ENCODE peak calls at places on chromosomes 4 and X, in seven cellular contexts. O, W, K, E, H, B and Q are unnamed samples.

GRCh38 chr4:22071749-22072148 is 123.2 kb upstream of the KCNIP4 start:
- DNase-seq in O (no peak), W (no peak), K (peak), E (no peak), H (no peak), B (no peak), Q (no peak)

GRCh38 chr4:144894525-144894924 is 203.5 kb downstream of the ANAPC10 start:
- DNase-seq in O (peak), W (peak), K (peak), E (no peak), H (no peak), B (peak), Q (no peak)

GRCh38 chr4:1112174-1112820 is 1.1 kb downstream of the RNF212 start:
- DNase-seq in O (peak), W (no peak), K (no peak), E (peak), H (no peak), B (no peak), Q (no peak)

GRCh38 chrX:152405561-152405960 is 45.6 kb downstream of the GABRA3 start:
- DNase-seq in O (no peak), W (no peak), K (no peak), E (no peak), H (no peak), B (no peak), Q (no peak)

GRCh38 chr4:106681381-106681921 is 312.9 kb upstream of the GIMD1 start:
- DNase-seq in O (no peak), W (no peak), K (no peak), E (no peak), H (no peak), B (no peak), Q (no peak)

GRCh38 chrX:81874807-81875206 is 672.9 kb downstream of the SH3BGRL start:
- DNase-seq in O (no peak), W (no peak), K (no peak), E (no peak), H (no peak), B (no peak), Q (no peak)

GRCh38 chr4:40559585-40560465 is 69.8 kb downstream of the RBM47 start:
- DNase-seq in O (no peak), W (no peak), K (no peak), E (no peak), H (no peak), B (peak), Q (no peak)

GRCh38 chr4:82097504-82097903 is 276.3 kb downstream of the HNRNPD start:
- DNase-seq in O (no peak), W (no peak), K (no peak), E (no peak), H (no peak), B (no peak), Q (no peak)

GRCh38 chr4:1233641-1234277 is 15.2 kb downstream of the CTBP1 start:
- DNase-seq in O (no peak), W (no peak), K (peak), E (no peak), H (no peak), B (no peak), Q (no peak)

GRCh38 chr4:33709247-33709646 is 2535.1 kb downstream of the ARAP2 start:
- DNase-seq in O (no peak), W (no peak), K (peak), E (no peak), H (no peak), B (no peak), Q (no peak)

GRCh38 chr4:186472948-186473347 is 82.4 kb downstream of the MTNR1A start:
- DNase-seq in O (no peak), W (no peak), K (peak), E (peak), H (peak), B (no peak), Q (peak)

GRCh38 chr4:64781737-64782326 is 372.6 kb upstream of the TECRL start:
- DNase-seq in O (no peak), W (no peak), K (peak), E (peak), H (peak), B (no peak), Q (peak)

GRCh38 chr4:83074086-83074704 is 39.2 kb downstream of the COPS4 start:
- DNase-seq in O (peak), W (no peak), K (peak), E (peak), H (peak), B (no peak), Q (peak)

GRCh38 chrX:49041683-49042529 is 1.3 kb downstream of the TFE3 start:
- DNase-seq in O (no peak), W (peak), K (peak), E (no peak), H (peak), B (peak), Q (peak)

GRCh38 chrX:134948333-134949241 is 42.2 kb upstream of the SMIM10 start:
- DNase-seq in O (no peak), W (no peak), K (peak), E (no peak), H (peak), B (no peak), Q (no peak)

GRCh38 chrX:41457618-41458192 is 10.6 kb downstream of the NYX start:
- DNase-seq in O (no peak), W (no peak), K (no peak), E (no peak), H (peak), B (no peak), Q (no peak)

GRCh38 chr4:1511441-1512041 is 105.3 kb upstream of the NKX1-1 start:
- DNase-seq in O (no peak), W (peak), K (peak), E (no peak), H (no peak), B (peak), Q (no peak)

GRCh38 chr4:155353923-155354540 is 22.7 kb downstream of the MAP9 start:
- DNase-seq in O (peak), W (peak), K (peak), E (peak), H (peak), B (peak), Q (peak)

GRCh38 chrX:141732031-141732430 is 33.5 kb upstream of the SPANXD start:
- DNase-seq in O (no peak), W (no peak), K (peak), E (no peak), H (no peak), B (no peak), Q (no peak)

GRCh38 chr4:136690363-136690762 is 841.9 kb downstream of the PCDH18 start:
- DNase-seq in O (no peak), W (no peak), K (peak), E (no peak), H (peak), B (no peak), Q (no peak)

GRCh38 chr4:87679449-87680169 is 29.5 kb downstream of the DMP1 start:
- DNase-seq in O (peak), W (peak), K (peak), E (peak), H (peak), B (peak), Q (peak)

GRCh38 chrX:96563663-96564062 is 121.0 kb upstream of the DIAPH2 start:
- DNase-seq in O (no peak), W (peak), K (peak), E (no peak), H (no peak), B (no peak), Q (no peak)

GRCh38 chr4:139746430-139746829 is 80.8 kb downstream of the MGST2 start:
- DNase-seq in O (no peak), W (no peak), K (no peak), E (peak), H (peak), B (no peak), Q (no peak)